ENCODE peak calls at places on chromosomes 3 and 15, in ten cellular contexts. R, F, P, V, N, O, E, S, L and I are unnamed samples.

GRCh38 chr3:156790141-156790540 is 36.0 kb upstream of the LEKR1 start:
- DNase-seq in R (no peak), F (no peak), P (no peak), V (no peak), N (no peak), O (no peak), E (peak), S (no peak), L (no peak), I (no peak)

GRCh38 chr15:99010743-99011142 is 3.2 kb upstream of the PGPEP1L start:
- DNase-seq in R (no peak), F (no peak), P (no peak), V (no peak), N (no peak), O (peak), E (peak), S (no peak), L (no peak), I (no peak)

GRCh38 chr3:39107056-39107873 is at the start of the genes GORASP1 and TTC21A:
- DNase-seq in R (peak), F (peak), P (peak), V (peak), N (peak), O (peak), E (peak), S (peak), L (peak), I (peak)

GRCh38 chr3:153503873-153504272 is 341.8 kb downstream of the RAP2B start:
- DNase-seq in R (no peak), F (no peak), P (no peak), V (no peak), N (no peak), O (no peak), E (no peak), S (no peak), L (no peak), I (peak)

GRCh38 chr3:28791713-28792255 is 443.2 kb upstream of the AZI2 start:
- DNase-seq in R (no peak), F (peak), P (no peak), V (no peak), N (no peak), O (peak), E (no peak), S (no peak), L (no peak), I (peak)

GRCh38 chr3:127536818-127537810 is 53.4 kb downstream of the TPRA1 start:
- DNase-seq in R (no peak), F (no peak), P (no peak), V (no peak), N (no peak), O (no peak), E (no peak), S (no peak), L (no peak), I (no peak)

GRCh38 chr15:50181983-50182232 is at the start of gene SLC27A2:
- DNase-seq in R (no peak), F (no peak), P (no peak), V (peak), N (peak), O (peak), E (no peak), S (no peak), L (no peak), I (peak)

GRCh38 chr3:18446067-18446793 is 21.1 kb upstream of the SATB1 start:
- DNase-seq in R (no peak), F (no peak), P (no peak), V (no peak), N (no peak), O (no peak), E (no peak), S (no peak), L (no peak), I (no peak)

GRCh38 chr3:181333394-181333793 is 343.9 kb upstream of the DNAJC19 start:
- DNase-seq in R (no peak), F (no peak), P (no peak), V (no peak), N (no peak), O (no peak), E (no peak), S (no peak), L (no peak), I (no peak)

GRCh38 chr15:88904808-88905327 is 8.3 kb downstream of the MFGE8 start:
- DNase-seq in R (peak), F (peak), P (peak), V (peak), N (peak), O (peak), E (peak), S (no peak), L (peak), I (peak)

GRCh38 chr15:62850791-62851291 is 191.7 kb upstream of the TPM1 start:
- DNase-seq in R (no peak), F (peak), P (no peak), V (no peak), N (peak), O (peak), E (peak), S (no peak), L (no peak), I (peak)

GRCh38 chr3:115862824-115863223 is 239.5 kb downstream of the GAP43 start:
- DNase-seq in R (no peak), F (no peak), P (no peak), V (no peak), N (no peak), O (no peak), E (no peak), S (no peak), L (no peak), I (no peak)

GRCh38 chr15:39312984-39313383 is 267.9 kb upstream of the THBS1 start:
- DNase-seq in R (no peak), F (peak), P (no peak), V (no peak), N (no peak), O (no peak), E (no peak), S (no peak), L (no peak), I (peak)

GRCh38 chr3:163939926-163940325 is 1138.4 kb downstream of the SI start:
- DNase-seq in R (no peak), F (peak), P (no peak), V (no peak), N (no peak), O (peak), E (no peak), S (no peak), L (no peak), I (peak)

GRCh38 chr15:58139631-58140522 is 1.7 kb downstream of the AQP9 start:
- DNase-seq in R (no peak), F (no peak), P (no peak), V (no peak), N (peak), O (no peak), E (peak), S (no peak), L (no peak), I (no peak)

GRCh38 chr15:56837281-56837680 is 81.2 kb upstream of the TCF12 start:
- DNase-seq in R (no peak), F (no peak), P (no peak), V (no peak), N (no peak), O (peak), E (peak), S (no peak), L (no peak), I (peak)

GRCh38 chr3:4799266-4800256 is 179.7 kb upstream of the BHLHE40 start:
- DNase-seq in R (no peak), F (no peak), P (no peak), V (no peak), N (no peak), O (no peak), E (no peak), S (no peak), L (no peak), I (no peak)

GRCh38 chr15:64856429-64857145 is 14.9 kb downstream of the PLEKHO2 start:
- DNase-seq in R (no peak), F (peak), P (no peak), V (peak), N (peak), O (peak), E (peak), S (no peak), L (no peak), I (peak)

GRCh38 chr3:194672876-194673275 is 885 bp upstream of the LSG1 start:
- DNase-seq in R (no peak), F (no peak), P (no peak), V (no peak), N (no peak), O (no peak), E (no peak), S (no peak), L (no peak), I (peak)